ENCODE peak calls at places on chromosomes 1 and 21, in six cellular contexts. O, J, S, K, B and C are unnamed samples.

GRCh38 chr1:25618433-25618808 is 1.8 kb downstream of the MAN1C1 start:
- DNase-seq in O (no peak), J (no peak), S (no peak), K (no peak), B (no peak), C (no peak)

GRCh38 chr1:6423321-6423999 is 1.1 kb upstream of the ESPN start:
- DNase-seq in O (peak), J (no peak), S (peak), K (peak), B (peak), C (peak)

GRCh38 chr1:67134692-67135091 is at the start of gene C1orf141:
- DNase-seq in O (no peak), J (peak), S (peak), K (no peak), B (no peak), C (no peak)

GRCh38 chr1:44318097-44319088 is 36.7 kb downstream of the ERI3 start:
- DNase-seq in O (peak), J (peak), S (peak), K (peak), B (peak), C (peak)

GRCh38 chr1:244092293-244093264 is 41.5 kb downstream of the ZBTB18 start:
- DNase-seq in O (no peak), J (no peak), S (peak), K (no peak), B (peak), C (no peak)

GRCh38 chr1:246428542-246429308 is 78.4 kb downstream of the SMYD3 start:
- DNase-seq in O (peak), J (no peak), S (peak), K (no peak), B (peak), C (peak)

GRCh38 chr1:6491076-6491449 is 404 bp downstream of the PLEKHG5 start:
- DNase-seq in O (no peak), J (no peak), S (no peak), K (no peak), B (peak), C (no peak)

GRCh38 chr1:223215026-223215425 is 72.0 kb upstream of the TLR5 start:
- DNase-seq in O (no peak), J (no peak), S (no peak), K (no peak), B (no peak), C (no peak)

GRCh38 chr1:7293702-7294630 is 477.1 kb upstream of the VAMP3 start:
- DNase-seq in O (no peak), J (no peak), S (no peak), K (no peak), B (no peak), C (peak)

GRCh38 chr21:9750341-9751086 is 770.9 kb upstream of the TPTE start:
- DNase-seq in O (no peak), J (no peak), S (no peak), K (no peak), B (no peak), C (no peak)

GRCh38 chr1:31370021-31370420 is 2.9 kb downstream of the FABP3 start:
- DNase-seq in O (no peak), J (no peak), S (no peak), K (no peak), B (no peak), C (no peak)

GRCh38 chr21:38171723-38172344 is 85.0 kb upstream of the KCNJ15 start:
- DNase-seq in O (no peak), J (peak), S (peak), K (no peak), B (peak), C (no peak)

GRCh38 chr1:2049225-2049516 is 1.0 kb upstream of the PRKCZ start:
- DNase-seq in O (no peak), J (no peak), S (no peak), K (no peak), B (no peak), C (no peak)

GRCh38 chr1:1521331-1521730 is 9.4 kb downstream of the ATAD3A start:
- DNase-seq in O (no peak), J (no peak), S (no peak), K (no peak), B (no peak), C (no peak)

GRCh38 chr1:160874935-160875334 is 10.0 kb downstream of the ITLN1 start:
- DNase-seq in O (no peak), J (no peak), S (no peak), K (no peak), B (no peak), C (no peak)

GRCh38 chr1:177274687-177275211 is 104.0 kb downstream of the BRINP2 start:
- DNase-seq in O (no peak), J (peak), S (peak), K (no peak), B (no peak), C (no peak)

GRCh38 chr1:187067160-187067559 is 238.4 kb downstream of the PLA2G4A start:
- DNase-seq in O (no peak), J (no peak), S (no peak), K (no peak), B (no peak), C (no peak)

GRCh38 chr1:203686091-203686632 is 59.5 kb downstream of the ATP2B4 start:
- DNase-seq in O (no peak), J (no peak), S (no peak), K (no peak), B (no peak), C (no peak)

GRCh38 chr1:157852476-157852875 is 10.9 kb upstream of the CD5L start:
- DNase-seq in O (no peak), J (no peak), S (no peak), K (no peak), B (peak), C (no peak)

GRCh38 chr1:245258271-245258920 is 103.6 kb downstream of the KIF26B start:
- DNase-seq in O (no peak), J (no peak), S (no peak), K (no peak), B (peak), C (peak)

GRCh38 chr1:184143449-184143848 is 91.9 kb downstream of the TSEN15 start:
- DNase-seq in O (no peak), J (no peak), S (peak), K (no peak), B (no peak), C (no peak)

GRCh38 chr1:12572506-12572905 is 45.5 kb downstream of the DHRS3 start:
- DNase-seq in O (no peak), J (no peak), S (no peak), K (no peak), B (peak), C (no peak)

GRCh38 chr1:48480504-48480903 is 8.5 kb upstream of the SPATA6 start:
- DNase-seq in O (no peak), J (no peak), S (no peak), K (no peak), B (no peak), C (no peak)

GRCh38 chr1:179017383-179018326 is 8.0 kb upstream of the FAM20B start:
- DNase-seq in O (no peak), J (no peak), S (peak), K (no peak), B (peak), C (no peak)

GRCh38 chr1:50430010-50430405 is 6.8 kb upstream of the DMRTA2 start:
- DNase-seq in O (no peak), J (no peak), S (peak), K (no peak), B (no peak), C (no peak)

GRCh38 chr21:41195311-41195710 is 27.4 kb downstream of the BACE2 start:
- DNase-seq in O (no peak), J (no peak), S (no peak), K (no peak), B (no peak), C (no peak)

GRCh38 chr1:9368356-9368755 is 75.7 kb downstream of the SPSB1 start:
- DNase-seq in O (no peak), J (no peak), S (no peak), K (no peak), B (no peak), C (no peak)

GRCh38 chr21:35400233-35400939 is 351.3 kb upstream of the RUNX1 start:
- DNase-seq in O (no peak), J (no peak), S (peak), K (peak), B (peak), C (no peak)

GRCh38 chr1:206672011-206672688 is 12.6 kb upstream of the MAPKAPK2 start:
- DNase-seq in O (no peak), J (no peak), S (no peak), K (no peak), B (no peak), C (no peak)

GRCh38 chr1:68029444-68029843 is 21.0 kb downstream of the DIRAS3 start:
- DNase-seq in O (no peak), J (no peak), S (no peak), K (no peak), B (no peak), C (no peak)

GRCh38 chr1:57860333-57860732 is 436.5 kb upstream of the DAB1 start:
- DNase-seq in O (no peak), J (no peak), S (no peak), K (no peak), B (no peak), C (no peak)

GRCh38 chr1:183058835-183059234 is 35.6 kb downstream of the LAMC1 start:
- DNase-seq in O (no peak), J (no peak), S (no peak), K (no peak), B (no peak), C (no peak)

GRCh38 chr1:198361373-198361772 is 179.1 kb downstream of the ATP6V1G3 start:
- DNase-seq in O (no peak), J (no peak), S (no peak), K (no peak), B (no peak), C (peak)

GRCh38 chr1:7470904-7471638 is 300.0 kb upstream of the VAMP3 start:
- DNase-seq in O (no peak), J (peak), S (peak), K (no peak), B (peak), C (no peak)

GRCh38 chr1:11057477-11057876 is 2.3 kb downstream of the SRM start:
- DNase-seq in O (no peak), J (no peak), S (no peak), K (no peak), B (no peak), C (no peak)

GRCh38 chr1:220457982-220458381 is 70.0 kb upstream of the MARK1 start:
- DNase-seq in O (no peak), J (no peak), S (no peak), K (no peak), B (no peak), C (no peak)

GRCh38 chr1:27622828-27623227 is 12.2 kb downstream of the FGR start:
- DNase-seq in O (no peak), J (no peak), S (no peak), K (no peak), B (no peak), C (no peak)

GRCh38 chr1:116724765-116725375 is 29.4 kb upstream of the CD2 start:
- DNase-seq in O (peak), J (peak), S (peak), K (peak), B (peak), C (peak)

GRCh38 chr1:107277022-107277421 is 136.2 kb downstream of the NTNG1 start:
- DNase-seq in O (no peak), J (no peak), S (peak), K (no peak), B (peak), C (peak)

GRCh38 chr1:178172939-178173338 is 79.0 kb downstream of the RASAL2 start:
- DNase-seq in O (no peak), J (no peak), S (no peak), K (no peak), B (peak), C (no peak)